ENCODE peak calls at places on chromosome 4, in six cellular contexts. N is GM13976; D is left ventricle myocardium superior; U is A172; M is stimulated activated CD4-positive, alpha-beta T cell treated with anti-CD3 and anti-CD28 coated beads, Interleukin-2, amount 100 ng/mL, for 48 hours; Y is Daoy. H is an unnamed sample.

GRCh38 chr4:3316146-3316545 is 23.3 kb downstream of the RGS12 start:
- DNase-seq in N (no peak), D (no peak), U (no peak), M (no peak), Y (no peak), H (no peak)

GRCh38 chr4:10089346-10089745 is 27.3 kb downstream of the WDR1 start:
- DNase-seq in N (no peak), D (peak; percentile 29), U (no peak), M (no peak), Y (no peak), H (no peak)

GRCh38 chr4:153083447-153083921 is 120.8 kb upstream of the TRIM2 start:
- DNase-seq in N (peak; percentile 66), D (peak; percentile 35), U (peak; percentile 84), M (peak; percentile 28), Y (peak; percentile 57), H (peak; percentile 82)

GRCh38 chr4:13833171-13833804 is 205.8 kb upstream of the BOD1L1 start:
- DNase-seq in N (no peak), D (no peak), U (no peak), M (no peak), Y (no peak), H (peak; percentile 53)

GRCh38 chr4:146342600-146343192 is 128.4 kb downstream of the REELD1 start:
- DNase-seq in N (no peak), D (no peak), U (no peak), M (peak; percentile 21), Y (peak; percentile 3), H (peak; percentile 45)

GRCh38 chr4:161949941-161950725 is 213.7 kb downstream of the FSTL5 start:
- DNase-seq in N (no peak), D (no peak), U (peak; percentile 21), M (no peak), Y (no peak), H (peak; percentile 59)

GRCh38 chr4:71526626-71527406 is 188.0 kb downstream of the SLC4A4 start:
- DNase-seq in N (no peak), D (no peak), U (no peak), M (no peak), Y (no peak), H (peak; percentile 5)

GRCh38 chr4:78561677-78562076 is 10.1 kb downstream of the ANXA3 start:
- DNase-seq in N (no peak), D (no peak), U (no peak), M (no peak), Y (no peak), H (no peak)

GRCh38 chr4:294732-295131 is 10.5 kb downstream of the ZNF732 start:
- DNase-seq in N (no peak), D (no peak), U (no peak), M (no peak), Y (no peak), H (no peak)

GRCh38 chr4:81647388-81647787 is 175.7 kb upstream of the RASGEF1B start:
- DNase-seq in N (no peak), D (no peak), U (no peak), M (no peak), Y (no peak), H (no peak)

GRCh38 chr4:140870427-140870826 is 114.2 kb upstream of the TBC1D9 start:
- DNase-seq in N (no peak), D (no peak), U (no peak), M (no peak), Y (no peak), H (no peak)

GRCh38 chr4:22607382-22607781 is 85.4 kb upstream of the GBA3 start:
- DNase-seq in N (no peak), D (peak; percentile 53), U (peak; percentile 51), M (peak; percentile 3), Y (peak; percentile 43), H (peak; percentile 43)

GRCh38 chr4:153075256-153075630 is 129.0 kb upstream of the TRIM2 start:
- DNase-seq in N (no peak), D (no peak), U (no peak), M (no peak), Y (no peak), H (no peak)

GRCh38 chr4:16818005-16818404 is 80.4 kb downstream of the LDB2 start:
- DNase-seq in N (no peak), D (no peak), U (no peak), M (no peak), Y (no peak), H (no peak)

GRCh38 chr4:90025248-90025647 is 101.9 kb upstream of the CCSER1 start:
- DNase-seq in N (no peak), D (no peak), U (peak; percentile 7), M (no peak), Y (no peak), H (peak; percentile 17)

GRCh38 chr4:94412019-94413017 is 39.4 kb upstream of the PDLIM5 start:
- DNase-seq in N (no peak), D (no peak), U (peak; percentile 46), M (no peak), Y (peak; percentile 15), H (peak; percentile 92)

GRCh38 chr4:101651778-101652177 is 138.8 kb upstream of the BANK1 start:
- DNase-seq in N (no peak), D (peak; percentile 46), U (peak; percentile 0), M (no peak), Y (peak; percentile 9), H (peak; percentile 35)

GRCh38 chr4:8559011-8559410 is 21.2 kb upstream of the GPR78 start:
- DNase-seq in N (no peak), D (no peak), U (no peak), M (no peak), Y (no peak), H (no peak)

GRCh38 chr4:105058177-105058812 is 88.4 kb upstream of the TET2 start:
- DNase-seq in N (no peak), D (no peak), U (peak; percentile 73), M (no peak), Y (peak; percentile 33), H (peak; percentile 92)

GRCh38 chr4:72302981-72303704 is 265.9 kb downstream of the ADAMTS3 start:
- DNase-seq in N (peak; percentile 6), D (peak; percentile 20), U (peak; percentile 6), M (peak; percentile 43), Y (no peak), H (peak; percentile 38)

GRCh38 chr4:6421397-6421796 is 51.0 kb downstream of the PPP2R2C start:
- DNase-seq in N (no peak), D (no peak), U (no peak), M (no peak), Y (no peak), H (no peak)